ENCODE peak calls at places on chromosomes 13 and 19, in four cellular contexts. R, U, G and A are unnamed samples.

GRCh38 chr13:30766957-30767603 is 31.7 kb downstream of the ALOX5AP start:
- DNase-seq in G (no peak), U (no peak), R (no peak), A (no peak)

GRCh38 chr19:51703655-51704515 is 10.8 kb downstream of the SPACA6 start:
- DNase-seq in R (peak), G (peak), U (no peak), A (peak)

GRCh38 chr19:751501-752341 is 809 bp downstream of the MISP start:
- DNase-seq in R (no peak), G (peak), U (no peak), A (no peak)

GRCh38 chr13:99989376-99990044 is 7.9 kb downstream of the ZIC2 start:
- DNase-seq in U (no peak), G (no peak), R (no peak), A (no peak)

GRCh38 chr19:8552810-8553209 is 24.4 kb downstream of the MYO1F start:
- DNase-seq in G (peak), U (no peak), R (no peak), A (no peak)

GRCh38 chr13:68369739-68370138 is 1139.6 kb upstream of the PCDH9 start:
- DNase-seq in U (no peak), R (no peak), G (no peak), A (no peak)

GRCh38 chr19:33396701-33397535 is 23.4 kb downstream of the CEBPG start:
- DNase-seq in U (no peak), R (no peak), G (no peak), A (no peak)

GRCh38 chr13:91546865-91547264 is 148.4 kb downstream of the GPC5 start:
- DNase-seq in R (no peak), U (no peak), G (no peak), A (no peak)

GRCh38 chr13:100129605-100130004 is 40.7 kb downstream of the PCCA start:
- DNase-seq in U (no peak), R (no peak), G (no peak), A (peak)

GRCh38 chr19:36420961-36421748 is 2.7 kb upstream of the ZFP82 start:
- DNase-seq in R (peak), U (no peak), G (peak), A (no peak)